ENCODE peak calls at places on chromosome 12, in five cellular contexts. P, C, T, I and V are unnamed samples.

GRCh38 chr12:65937181-65937641 is 112.9 kb downstream of the HMGA2 start:
- DNase-seq in I (no peak), P (no peak), T (no peak), C (no peak), V (no peak)

GRCh38 chr12:42475055-42475454 is 114.5 kb downstream of the PRICKLE1 start:
- DNase-seq in I (no peak), C (no peak), T (no peak), P (no peak), V (no peak)

GRCh38 chr12:52082026-52082667 is 2.6 kb downstream of the SMIM41 start:
- DNase-seq in P (peak), C (no peak), I (no peak), T (no peak), V (peak)

GRCh38 chr12:2891240-2892053 is 756 bp downstream of the TULP3 start:
- DNase-seq in P (peak), C (peak), T (peak), I (peak), V (peak)

GRCh38 chr12:109618091-109618490 is 44.5 kb downstream of the MVK start:
- DNase-seq in T (no peak), I (no peak), C (no peak), P (no peak), V (no peak)

GRCh38 chr12:2642176-2642892 is 152.4 kb upstream of the FKBP4 start:
- DNase-seq in I (no peak), T (no peak), P (peak), C (peak), V (no peak)

GRCh38 chr12:61870658-61871559 is 389.3 kb upstream of the USP15 start:
- DNase-seq in T (peak), P (no peak), C (no peak), I (no peak), V (no peak)

GRCh38 chr12:76643438-76643837 is 83.9 kb upstream of the OSBPL8 start:
- DNase-seq in I (no peak), T (no peak), C (no peak), P (no peak), V (no peak)

GRCh38 chr12:27474344-27474743 is 27.8 kb downstream of the SMCO2 start:
- DNase-seq in T (no peak), C (no peak), P (no peak), I (no peak), V (no peak)

GRCh38 chr12:32039341-32039740 is 67.3 kb upstream of the BICD1 start:
- DNase-seq in C (no peak), T (no peak), I (no peak), P (no peak), V (peak)

GRCh38 chr12:105157598-105157997 is 50.1 kb downstream of the WASHC4 start:
- DNase-seq in I (no peak), P (no peak), T (no peak), C (no peak), V (no peak)

GRCh38 chr12:65229441-65229840 is 49.0 kb upstream of the MSRB3 start:
- DNase-seq in T (no peak), I (no peak), C (no peak), P (no peak), V (no peak)

GRCh38 chr12:104586325-104587048 is 129.7 kb downstream of the CHST11 start:
- DNase-seq in C (no peak), T (no peak), I (no peak), P (no peak), V (peak)

GRCh38 chr12:3655331-3655900 is 97.5 kb downstream of the CRACR2A start:
- DNase-seq in I (peak), P (no peak), T (peak), C (peak), V (no peak)

GRCh38 chr12:91094036-91094660 is 17.1 kb downstream of the LUM start:
- DNase-seq in P (no peak), T (no peak), I (no peak), C (no peak), V (no peak)

GRCh38 chr12:125356111-125356510 is 290.9 kb downstream of the AACS start:
- DNase-seq in P (no peak), T (no peak), I (no peak), C (no peak), V (no peak)

GRCh38 chr12:41724216-41724615 is 420.5 kb downstream of the GXYLT1 start:
- DNase-seq in T (no peak), P (no peak), C (no peak), I (no peak), V (no peak)

GRCh38 chr12:13195244-13195643 is 1.3 kb upstream of the EMP1 start:
- DNase-seq in I (no peak), P (no peak), C (no peak), T (no peak), V (no peak)

GRCh38 chr12:131287015-131287937 is 333.6 kb downstream of the ADGRD1 start:
- DNase-seq in I (no peak), C (no peak), P (peak), T (no peak), V (no peak)

GRCh38 chr12:29317556-29318363 is 63.2 kb downstream of the ERGIC2 start:
- DNase-seq in T (peak), P (no peak), C (peak), I (peak), V (peak)

GRCh38 chr12:5807538-5808219 is 137.4 kb downstream of the ANO2 start:
- DNase-seq in T (no peak), C (no peak), P (no peak), I (no peak), V (no peak)

GRCh38 chr12:131800594-131801135 is 27.5 kb upstream of the MMP17 start:
- DNase-seq in T (no peak), P (no peak), I (no peak), C (no peak), V (no peak)

GRCh38 chr12:121253638-121254335 is 42.7 kb downstream of the CAMKK2 start:
- DNase-seq in P (no peak), C (no peak), T (no peak), I (no peak), V (no peak)

GRCh38 chr12:48109424-48109823 is 3.5 kb upstream of the SENP1 start:
- DNase-seq in T (no peak), C (no peak), P (no peak), I (no peak), V (no peak)
- TF ChIP-seq CTCF in T (no peak), C (no peak), P (no peak), I (no peak), V (no peak)

DNA sequence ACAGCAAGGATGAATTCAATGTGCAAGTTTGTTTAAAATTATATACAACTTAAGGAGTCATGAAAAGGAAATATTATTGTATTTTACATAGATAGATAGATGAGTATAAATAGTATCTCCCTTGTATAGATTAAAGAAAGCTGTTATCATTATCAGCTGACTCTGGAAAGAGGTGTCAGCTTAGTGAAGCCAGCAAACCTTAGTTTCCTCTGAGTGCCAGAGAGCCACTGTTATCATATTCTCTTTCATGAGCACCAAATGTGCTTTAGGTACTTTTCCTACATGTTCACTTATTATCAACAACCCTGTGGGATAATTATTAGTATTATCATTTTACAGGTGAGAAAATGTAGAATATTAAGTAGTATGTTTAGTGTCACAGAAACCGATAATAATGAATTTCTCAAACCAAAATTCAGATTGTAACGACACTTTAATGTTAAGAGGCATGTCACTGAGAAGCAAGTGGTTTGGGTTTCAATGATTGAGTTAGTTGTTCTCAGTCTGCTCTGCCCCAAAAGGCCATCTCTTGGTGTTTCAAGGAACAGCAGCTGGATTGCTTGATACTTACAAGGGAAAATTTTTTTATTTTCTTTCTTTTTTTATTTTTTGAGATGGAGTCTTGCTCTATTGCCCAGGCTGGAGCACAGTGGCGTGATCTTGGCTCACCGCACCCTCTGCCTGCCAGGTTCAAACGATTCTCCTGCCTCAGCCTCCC is 53.7 kb downstream of the PLEKHA5 start:
- DNase-seq in T (peak), I (peak), P (no peak), C (no peak), V (no peak)
- TF ChIP-seq CTCF in T (no peak), I (no peak), P (peak), C (no peak), V (no peak)

GRCh38 chr12:15320881-15321280 is 1.4 kb upstream of the PTPRO start:
- DNase-seq in I (no peak), P (no peak), C (no peak), T (no peak), V (no peak)

GRCh38 chr12:15323530-15323929 is 1.2 kb downstream of the PTPRO start:
- DNase-seq in I (no peak), C (no peak), T (no peak), P (no peak), V (no peak)

DNA sequence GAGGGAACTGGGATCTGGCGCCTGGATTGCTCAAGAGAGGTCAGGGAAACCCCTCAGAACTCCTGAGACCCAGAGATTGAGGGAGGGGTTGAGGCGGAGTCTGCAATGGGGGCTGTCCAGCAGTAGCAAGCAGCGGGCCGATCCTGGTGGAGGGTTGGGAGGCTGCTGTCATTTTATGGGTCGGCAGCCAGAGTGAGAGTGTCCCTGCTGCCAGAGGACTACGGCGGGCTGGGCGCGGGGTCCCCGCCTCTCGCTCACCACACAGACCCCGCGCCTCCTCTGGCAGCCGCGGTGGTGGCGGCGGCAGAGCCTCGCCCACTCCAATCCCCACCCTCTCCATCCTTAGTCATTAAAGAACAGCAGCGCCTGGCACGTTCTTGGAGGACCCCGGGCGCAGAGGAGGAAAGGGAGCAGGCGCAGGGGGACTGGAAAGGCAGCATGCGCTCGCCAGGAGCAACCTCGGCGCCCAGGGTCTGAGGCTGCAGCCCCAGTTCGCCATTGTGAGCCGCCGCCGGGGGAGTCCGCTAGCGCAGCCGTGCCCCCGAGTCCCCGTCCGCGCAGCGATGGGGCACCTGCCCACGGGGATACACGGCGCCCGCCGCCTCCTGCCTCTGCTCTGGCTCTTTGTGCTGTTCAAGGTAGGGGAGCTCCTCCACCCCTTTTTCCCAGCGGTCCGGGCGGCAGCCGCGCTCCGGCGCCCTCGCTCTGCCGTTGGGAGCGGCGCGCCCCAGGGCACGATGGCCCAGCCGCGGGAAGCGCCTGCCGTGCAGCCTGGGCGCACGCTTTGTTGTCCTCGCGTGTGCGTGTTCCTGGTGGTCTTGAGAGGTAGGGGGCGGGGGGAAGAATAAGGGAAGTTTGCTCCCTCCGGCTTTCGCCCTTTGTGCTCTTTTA is at the start of gene PTPRO:
- DNase-seq in C (peak), T (no peak), P (peak), I (peak), V (peak)
- TF ChIP-seq CTCF in C (no peak), T (no peak), P (no peak), I (no peak), V (no peak)

DNA sequence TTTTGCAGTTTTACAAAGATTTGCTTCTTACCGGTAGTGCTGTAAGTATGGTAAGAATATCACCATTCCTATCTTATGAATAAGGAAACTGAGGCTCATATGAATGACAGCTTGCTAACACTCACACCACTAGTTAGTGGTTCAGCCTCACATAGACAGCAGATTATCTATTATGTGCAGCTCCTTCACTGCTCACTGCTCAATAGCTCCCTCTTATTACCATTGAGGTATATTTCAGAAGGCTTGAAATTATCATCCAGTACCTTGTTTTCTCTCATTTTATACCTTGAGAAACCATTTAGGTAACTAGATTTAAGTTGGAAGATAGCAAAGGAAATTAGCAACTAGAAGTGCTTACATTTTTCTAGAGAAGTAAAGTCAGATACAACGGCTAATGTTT is 15.5 kb downstream of the RIC8B start:
- DNase-seq in C (no peak), I (no peak), P (no peak), T (no peak), V (no peak)
- TF ChIP-seq CTCF in C (no peak), I (peak), P (no peak), T (no peak), V (no peak)

DNA sequence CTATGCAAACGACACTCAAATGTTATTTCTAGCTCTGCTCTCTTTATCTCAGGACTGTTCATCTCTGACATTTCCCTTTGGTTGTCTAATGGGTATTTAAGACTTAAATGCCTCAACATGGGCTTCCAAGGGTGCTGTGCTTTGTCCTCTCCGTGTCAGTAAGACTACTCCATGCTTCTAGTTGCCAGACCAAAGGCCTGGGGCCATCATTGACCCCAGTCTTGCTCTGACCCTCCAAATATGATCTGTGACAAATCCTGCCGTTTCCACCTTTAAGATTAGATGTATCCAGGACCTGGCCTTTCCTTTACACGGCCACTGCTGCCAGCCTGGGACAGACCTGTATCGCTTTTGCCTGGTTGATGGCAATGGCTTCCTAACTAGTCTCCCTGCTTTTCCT is 126.3 kb upstream of the DYRK2 start:
- DNase-seq in I (no peak), C (no peak), T (no peak), P (no peak), V (no peak)
- TF ChIP-seq CTCF in I (no peak), C (no peak), T (no peak), P (no peak), V (no peak)

GRCh38 chr12:44248436-44248835 is 412.6 kb downstream of the TMEM117 start:
- DNase-seq in I (no peak), P (no peak), C (no peak), T (no peak), V (no peak)

GRCh38 chr12:44245932-44246331 is 410.1 kb downstream of the TMEM117 start:
- DNase-seq in P (no peak), C (no peak), I (no peak), T (no peak), V (no peak)

GRCh38 chr12:44253338-44253856 is 417.5 kb downstream of the TMEM117 start:
- DNase-seq in C (no peak), T (no peak), I (no peak), P (no peak), V (no peak)

GRCh38 chr12:44246481-44247105 is 410.7 kb downstream of the TMEM117 start:
- DNase-seq in T (no peak), C (no peak), I (no peak), P (no peak), V (no peak)

DNA sequence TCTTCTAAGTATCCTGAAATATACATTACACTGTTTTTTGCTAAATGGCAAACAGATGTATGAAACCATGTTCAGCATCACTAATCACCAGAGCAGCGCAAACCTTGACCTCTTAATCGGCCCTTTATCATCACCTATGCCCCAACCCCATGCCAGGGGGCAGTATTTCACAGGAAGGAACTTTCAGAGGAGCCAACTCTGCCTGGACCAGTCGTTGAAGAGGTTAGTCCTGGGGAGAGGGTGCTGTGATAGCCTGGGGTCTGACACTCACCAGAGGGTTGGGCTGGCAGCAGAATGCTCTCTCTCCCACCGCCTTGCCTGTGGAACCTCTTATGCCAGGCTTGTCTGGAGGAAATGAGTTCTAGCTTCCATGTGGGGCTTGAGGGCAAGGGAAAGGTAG is 411.7 kb downstream of the TMEM117 start:
- DNase-seq in I (peak), T (no peak), P (no peak), C (peak), V (peak)
- TF ChIP-seq CTCF in I (no peak), T (peak), P (no peak), C (peak), V (no peak)

DNA sequence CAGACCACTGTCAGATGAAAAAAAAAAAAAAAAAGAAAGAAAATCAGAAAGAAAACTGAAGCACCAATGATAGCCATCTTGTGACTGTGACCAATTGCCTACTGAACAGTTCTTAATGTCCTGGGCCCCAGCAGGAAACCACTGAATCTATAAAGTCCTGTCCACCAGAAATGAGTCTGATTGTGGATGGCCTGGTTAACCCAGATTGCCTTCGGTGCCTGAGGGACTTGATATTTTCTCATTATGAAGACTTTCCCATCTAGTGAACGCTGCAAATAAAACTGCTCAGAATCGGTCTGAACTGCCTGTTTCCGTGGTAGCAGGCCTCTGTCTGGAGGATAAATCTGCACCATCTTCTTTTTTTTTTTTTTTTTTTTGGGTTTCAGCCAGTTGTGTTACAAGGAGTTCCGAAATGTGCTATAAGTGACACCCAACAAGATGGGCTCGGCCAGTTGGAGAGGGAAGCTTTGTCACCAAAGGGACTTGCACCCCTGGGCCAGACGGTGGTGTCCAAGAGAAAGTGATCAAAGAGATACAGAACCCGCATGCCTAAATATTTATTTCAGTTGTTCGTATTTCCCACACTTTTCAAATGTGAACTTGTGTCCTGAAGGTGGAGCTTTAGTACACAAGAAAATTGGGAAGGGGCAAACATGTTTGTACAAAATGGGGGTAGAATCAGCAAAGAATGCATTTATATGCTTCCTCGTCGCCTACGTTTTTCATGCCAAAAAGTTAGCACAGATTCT is 3.0 kb upstream of the PLXNC1 start:
- DNase-seq in T (no peak), P (no peak), I (peak), C (no peak), V (no peak)
- TF ChIP-seq CTCF in T (no peak), P (peak), I (peak), C (no peak), V (no peak)

GRCh38 chr12:128823916-128824839 is at the start of gene SLC15A4:
- DNase-seq in T (peak), P (peak), I (peak), C (peak), V (peak)
- TF ChIP-seq CTCF in T (peak), P (no peak), I (no peak), C (no peak), V (no peak)